ENCODE peak calls at places on chromosomes 12 and 14, in five cellular contexts. N, D, X, M and P are unnamed samples.

GRCh38 chr14:61562321-61563161 is 132.8 kb upstream of the HIF1A start:
- DNase-seq in X (peak), D (no peak), M (peak), N (no peak), P (peak)

GRCh38 chr14:71693373-71693772 is 238.9 kb upstream of the RGS6 start:
- DNase-seq in D (no peak), X (no peak), M (peak), N (no peak), P (no peak)

GRCh38 chr12:4443616-4444015 is 2.0 kb downstream of the FGF6 start:
- DNase-seq in X (no peak), N (no peak), D (no peak), M (no peak), P (no peak)

GRCh38 chr12:65597527-65597926 is 226.8 kb upstream of the HMGA2 start:
- DNase-seq in M (peak), N (no peak), D (no peak), X (no peak), P (no peak)

GRCh38 chr14:74710477-74710876 is 2.4 kb downstream of the AREL1 start:
- DNase-seq in M (no peak), D (no peak), X (no peak), N (no peak), P (no peak)

GRCh38 chr14:74578479-74578878 is 33.6 kb downstream of the LTBP2 start:
- DNase-seq in D (no peak), M (no peak), N (peak), X (peak), P (no peak)

GRCh38 chr12:25427328-25428249 is 125.5 kb downstream of the LMNTD1 start:
- DNase-seq in N (no peak), M (no peak), X (no peak), D (no peak), P (no peak)

GRCh38 chr14:24389266-24389855 is 9.4 kb upstream of the NYNRIN start:
- DNase-seq in M (peak), D (no peak), X (no peak), N (no peak), P (no peak)

GRCh38 chr12:9149372-9149771 is 33.7 kb upstream of the A2M start:
- DNase-seq in X (no peak), D (no peak), N (no peak), M (no peak), P (no peak)

GRCh38 chr12:111066744-111067437 is 146.5 kb upstream of the MYL2 start:
- DNase-seq in X (no peak), D (no peak), N (no peak), M (no peak), P (peak)

GRCh38 chr14:93700928-93701327 is 87.4 kb downstream of the PRIMA1 start:
- DNase-seq in M (no peak), N (no peak), X (no peak), D (no peak), P (no peak)

GRCh38 chr12:6080149-6081045 is 44.1 kb downstream of the VWF start:
- DNase-seq in M (no peak), X (no peak), N (peak), D (no peak), P (no peak)

GRCh38 chr14:61609143-61609851 is 86.0 kb upstream of the HIF1A start:
- DNase-seq in M (peak), D (no peak), X (no peak), N (no peak), P (no peak)

GRCh38 chr12:69388371-69388770 is 28.8 kb downstream of the YEATS4 start:
- DNase-seq in X (no peak), N (no peak), D (no peak), M (peak), P (peak)

GRCh38 chr14:51869426-51870113 is 9.2 kb downstream of the GNG2 start:
- DNase-seq in M (no peak), N (no peak), X (no peak), D (peak), P (no peak)

DNA sequence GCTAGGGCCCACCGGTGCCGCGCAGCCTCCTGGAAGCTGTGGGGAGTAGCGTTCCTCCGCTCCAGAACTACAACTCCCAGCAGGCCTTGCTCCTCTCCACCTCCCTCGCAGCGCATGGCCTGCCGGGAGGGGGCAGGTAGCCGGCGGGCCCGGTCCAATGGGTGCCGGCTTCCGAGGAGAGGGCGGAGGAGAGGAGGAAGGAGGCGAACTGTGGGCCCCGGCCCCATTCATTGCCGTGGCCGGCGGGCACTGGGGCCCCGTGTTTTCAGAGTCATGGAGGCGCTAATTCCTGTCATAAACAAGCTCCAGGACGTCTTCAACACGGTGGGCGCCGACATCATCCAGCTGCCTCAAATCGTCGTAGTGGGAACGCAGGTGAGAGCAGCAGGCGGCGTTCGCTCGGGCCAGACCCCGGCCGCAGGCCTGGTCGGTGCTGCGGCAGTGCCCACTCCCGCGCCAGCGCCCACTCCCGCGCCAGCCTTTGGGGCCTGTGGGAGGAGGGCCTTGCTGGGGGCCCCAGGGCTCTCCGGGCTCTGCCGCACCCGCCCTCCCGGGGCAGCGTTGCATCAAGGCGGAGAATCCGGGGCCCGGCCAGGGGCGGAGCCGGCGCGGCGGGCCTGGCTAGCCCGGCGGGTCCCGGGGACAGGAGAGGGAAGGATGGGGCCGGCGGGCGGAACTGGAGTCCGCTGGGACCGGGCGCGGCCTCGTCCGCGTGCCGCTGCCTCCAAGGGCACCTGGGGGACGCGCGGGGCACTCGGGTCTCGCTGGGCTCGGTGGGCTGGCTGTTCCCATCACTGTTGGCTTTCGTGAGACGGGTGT is at the start of gene DNM1L:
- DNase-seq in X (peak), D (peak), N (peak), M (peak), P (peak)
- TF ChIP-seq CTCF in X (no peak), D (no peak), N (no peak), M (peak), P (no peak)

GRCh38 chr14:95252219-95252618 is 67.5 kb downstream of the CLMN start:
- DNase-seq in D (no peak), N (no peak), M (no peak), X (no peak), P (no peak)

GRCh38 chr14:95254356-95254755 is 65.4 kb downstream of the CLMN start:
- DNase-seq in X (no peak), D (no peak), N (no peak), M (peak), P (no peak)

GRCh38 chr14:95250936-95251335 is 68.8 kb downstream of the CLMN start:
- DNase-seq in D (no peak), X (no peak), M (no peak), N (no peak), P (no peak)

GRCh38 chr14:95255013-95255412 is 64.7 kb downstream of the CLMN start:
- DNase-seq in D (no peak), N (no peak), M (no peak), X (no peak), P (no peak)

DNA sequence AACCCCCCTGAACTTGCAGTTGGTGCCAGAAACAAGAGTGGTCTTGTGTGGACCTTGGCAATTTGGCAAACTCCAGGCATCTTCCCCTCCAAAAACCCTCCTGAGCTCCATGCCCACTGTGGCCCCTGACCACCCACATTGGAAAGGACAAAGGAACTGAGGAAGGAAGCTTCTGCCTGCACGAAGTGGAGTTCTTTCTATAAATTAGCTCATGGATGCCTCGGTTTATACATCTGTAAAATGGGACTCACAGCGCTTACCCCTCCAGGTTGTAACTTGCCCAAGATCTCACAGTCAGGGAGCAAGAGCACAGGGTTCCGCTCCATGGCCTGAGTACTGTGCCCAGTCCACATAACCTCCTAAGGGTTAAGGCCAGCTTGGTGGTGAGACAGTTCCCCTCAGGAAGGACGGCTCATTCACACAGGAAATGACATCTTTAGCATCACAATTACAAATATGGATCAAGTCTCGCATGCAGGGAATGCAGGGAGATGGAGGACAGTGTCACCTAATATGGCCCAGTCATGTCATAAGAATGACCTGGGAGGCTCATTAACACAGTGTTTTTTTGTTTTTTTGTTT is 66.6 kb downstream of the CLMN start:
- DNase-seq in D (no peak), N (no peak), X (no peak), M (no peak), P (no peak)
- H3K27ac ChIP-seq in D (no peak), N (no peak), X (no peak), M (no peak), P (no peak)

DNA sequence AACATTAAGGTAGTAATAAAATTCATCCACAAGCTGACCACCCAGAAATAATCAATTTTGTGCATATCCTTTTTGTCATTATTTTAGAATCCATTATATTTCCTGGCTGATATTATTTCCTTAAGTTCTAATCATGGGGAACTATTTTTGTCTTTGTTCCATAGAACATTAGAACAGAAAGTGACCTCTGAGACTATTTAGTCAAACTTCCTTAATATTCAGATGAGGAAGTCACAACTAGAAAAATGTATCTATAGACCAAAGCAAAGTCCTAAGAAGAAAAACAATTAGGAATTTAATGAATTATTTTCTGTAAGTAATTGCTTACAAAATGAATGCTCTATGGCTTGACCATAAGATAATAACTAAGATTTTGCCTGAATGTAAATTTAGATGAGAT is 238.2 kb upstream of the SEL1L start:
- DNase-seq in N (no peak), X (no peak), M (no peak), D (no peak), P (no peak)
- TF ChIP-seq CTCF in N (no peak), X (no peak), M (no peak), D (no peak), P (no peak)

GRCh38 chr12:106300761-106301160 is 1.8 kb upstream of the TCP11L2 start:
- DNase-seq in X (no peak), N (no peak), M (no peak), D (no peak), P (no peak)
- H3K27ac ChIP-seq in X (no peak), N (no peak), M (peak), D (peak), P (no peak)